ENCODE peak calls at places on chromosomes 13 and 19, in four cellular contexts. W, R, Q and B are unnamed samples.

GRCh38 chr13:106867249-106867648 is 299.3 kb upstream of the ARGLU1 start:
- DNase-seq in W (no peak), R (no peak), Q (no peak), B (no peak)

GRCh38 chr19:46494936-46495788 is 505 bp downstream of the PNMA8B start:
- DNase-seq in W (no peak), R (no peak), Q (no peak), B (no peak)

GRCh38 chr19:45038931-45039893 is at the start of gene CLASRP:
- DNase-seq in W (peak; percentile 93), R (peak; percentile 89), Q (peak; percentile 71), B (peak; percentile 92)

GRCh38 chr13:101942535-101943157 is 459.2 kb downstream of the FGF14 start:
- DNase-seq in W (no peak), R (no peak), Q (no peak), B (no peak)

GRCh38 chr13:95288899-95289500 is 12.3 kb downstream of the ABCC4 start:
- DNase-seq in W (no peak), R (no peak), Q (no peak), B (no peak)

GRCh38 chr19:1261863-1262686 is 7.1 kb upstream of the CIRBP start:
- DNase-seq in W (no peak), R (no peak), Q (peak; percentile 48), B (peak; percentile 80)

GRCh38 chr19:10417598-10418280 is 2.6 kb upstream of the PDE4A start:
- DNase-seq in W (no peak), R (peak; percentile 63), Q (no peak), B (no peak)

GRCh38 chr19:48342841-48343540 is 17.6 kb downstream of the EMP3 start:
- DNase-seq in W (peak; percentile 11), R (no peak), Q (no peak), B (peak; percentile 57)

GRCh38 chr19:44891016-44891882 is at the start of gene TOMM40:
- DNase-seq in W (no peak), R (peak; percentile 65), Q (peak; percentile 99), B (peak; percentile 100)

GRCh38 chr13:87671824-87672603 is 843 bp downstream of the SLITRK5 start:
- DNase-seq in W (no peak), R (peak; percentile 65), Q (no peak), B (no peak)

GRCh38 chr13:89783221-89783755 is 1564.2 kb upstream of the MIR17HG start:
- DNase-seq in W (no peak), R (no peak), Q (no peak), B (no peak)

GRCh38 chr13:52127783-52128702 is 830 bp downstream of the NEK5 start:
- DNase-seq in W (peak; percentile 66), R (peak; percentile 62), Q (peak; percentile 68), B (peak; percentile 61)

GRCh38 chr19:2469102-2469914 is 6.6 kb upstream of the GADD45B start:
- DNase-seq in W (peak; percentile 59), R (no peak), Q (no peak), B (no peak)

GRCh38 chr19:50384685-50385535 is 763 bp downstream of the POLD1 start:
- DNase-seq in W (peak; percentile 31), R (no peak), Q (no peak), B (no peak)

GRCh38 chr13:114010401-114011101 is 36.7 kb upstream of the C13orf46 start:
- DNase-seq in W (no peak), R (peak; percentile 20), Q (no peak), B (no peak)

GRCh38 chr19:23823952-23824389 is 65.3 kb upstream of the ZNF681 start:
- DNase-seq in W (no peak), R (peak; percentile 50), Q (peak; percentile 9), B (peak; percentile 30)

GRCh38 chr19:2719232-2719735 is 1.9 kb downstream of the DIRAS1 start:
- DNase-seq in W (peak; percentile 38), R (no peak), Q (no peak), B (no peak)

GRCh38 chr13:64925727-64926126 is 2304.4 kb downstream of the PCDH9 start:
- DNase-seq in W (no peak), R (no peak), Q (no peak), B (no peak)

GRCh38 chr19:32104465-32105235 is 240.8 kb upstream of the ZNF507 start:
- DNase-seq in W (no peak), R (no peak), Q (no peak), B (peak; percentile 24)

GRCh38 chr19:38974599-38975213 is 836 bp downstream of the FBXO17 start:
- DNase-seq in W (no peak), R (no peak), Q (no peak), B (peak; percentile 60)

GRCh38 chr19:38975861-38976271 is 324 bp upstream of the FBXO17 start:
- DNase-seq in W (peak; percentile 89), R (peak; percentile 29), Q (peak; percentile 60), B (peak; percentile 92)

GRCh38 chr19:38977445-38978314 is 2.1 kb upstream of the FBXO17 start:
- DNase-seq in W (no peak), R (no peak), Q (no peak), B (peak; percentile 33)

GRCh38 chr19:38978315-38978689 is 2.8 kb upstream of the FBXO17 start:
- DNase-seq in W (no peak), R (no peak), Q (no peak), B (no peak)

DNA sequence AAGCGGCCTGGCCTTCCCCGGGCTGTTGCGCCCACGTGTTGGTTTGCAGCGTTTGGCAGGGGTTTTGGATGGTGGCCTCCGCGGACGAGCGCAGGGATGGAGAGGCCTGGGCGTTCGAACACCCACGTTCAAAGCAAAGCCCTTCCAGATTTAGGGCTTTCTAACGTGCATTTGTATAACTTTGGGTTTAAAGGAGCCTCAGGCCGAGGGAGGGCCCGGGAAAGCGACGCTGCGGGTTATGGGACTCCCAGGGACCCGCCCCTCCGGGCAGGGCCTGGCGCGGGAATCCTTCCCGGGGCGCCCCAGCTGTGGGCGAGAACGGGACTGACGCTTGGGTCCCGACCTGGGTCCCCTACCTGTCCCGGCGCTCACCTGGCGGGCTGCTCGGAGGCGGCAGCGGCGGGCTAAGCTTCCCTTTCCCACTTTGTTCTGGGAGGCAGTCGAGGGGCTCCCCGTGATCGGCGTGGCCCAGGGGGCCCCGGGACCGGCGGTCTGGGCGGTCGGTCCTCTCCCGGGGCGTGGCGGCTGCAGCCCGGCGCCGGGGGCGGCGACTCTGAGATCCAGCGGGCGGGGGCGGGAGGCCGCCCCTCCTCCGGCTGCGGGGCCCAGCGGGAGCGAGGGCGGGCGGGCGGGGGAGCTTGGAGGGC is at the start of gene FBXO17:
- DNase-seq in W (peak; percentile 81), R (peak; percentile 58), Q (peak; percentile 47), B (peak; percentile 87)
- TF ChIP-seq NR3C1 in W (peak; percentile 48), R (no peak), Q (no peak), B (no peak)

DNA sequence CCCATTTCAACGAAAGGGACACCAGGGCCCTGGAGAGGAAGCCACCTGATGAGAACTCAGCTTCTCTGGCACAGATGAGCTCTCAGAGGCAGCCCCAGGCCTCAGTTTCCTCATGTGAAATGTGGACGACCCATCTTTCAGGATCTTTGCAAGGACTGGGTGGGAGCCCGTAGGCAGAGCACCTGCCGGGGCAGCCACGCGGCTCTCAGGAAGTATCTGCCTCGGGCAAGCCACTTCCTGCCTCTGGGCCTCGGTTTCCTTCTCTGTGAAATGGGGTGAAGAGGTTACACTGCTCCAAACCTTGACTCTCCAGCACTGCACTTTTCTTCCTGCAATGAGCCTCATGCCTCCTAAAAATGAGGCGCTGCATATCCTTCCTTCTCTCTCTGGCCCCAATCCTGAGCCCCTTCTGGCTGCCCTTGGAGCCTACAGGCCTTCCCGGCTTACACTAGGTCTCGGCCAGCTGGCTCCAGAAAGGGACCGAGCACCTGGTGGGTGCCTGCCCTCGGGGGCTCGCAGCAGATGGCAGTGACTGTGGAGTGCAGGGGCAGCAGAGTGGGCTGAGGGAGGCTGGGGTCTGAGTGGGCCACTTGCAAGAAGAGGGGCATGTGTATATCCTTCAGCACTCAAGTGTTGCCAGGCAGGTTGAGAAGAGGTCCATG is 3.5 kb downstream of the SSBP4 start:
- DNase-seq in W (no peak), R (no peak), Q (no peak), B (no peak)
- TF ChIP-seq NR3C1 in W (no peak), R (no peak), Q (no peak), B (no peak)

DNA sequence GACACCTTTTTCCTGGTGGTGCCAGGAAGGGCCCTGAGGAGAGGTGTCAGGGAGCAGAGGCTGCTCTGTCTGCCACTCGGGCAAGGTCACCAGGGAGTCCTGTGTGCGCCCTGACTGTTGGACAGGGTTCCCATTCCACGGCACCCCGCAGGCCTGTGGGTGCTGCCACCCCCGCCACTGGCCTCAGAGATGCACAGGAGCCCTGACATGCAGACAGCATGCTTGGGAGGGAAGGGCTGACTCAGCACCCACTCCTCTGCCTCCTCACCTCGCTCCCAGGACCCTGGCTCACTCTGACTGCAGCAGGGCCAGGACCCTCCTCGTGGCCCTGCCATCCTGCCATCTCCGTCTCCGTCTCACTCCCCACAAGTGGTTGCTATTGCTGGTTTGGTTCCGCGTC is 25.3 kb downstream of the MAU2 start:
- DNase-seq in W (no peak), R (no peak), Q (no peak), B (no peak)
- TF ChIP-seq NR3C1 in W (no peak), R (no peak), Q (no peak), B (no peak)

GRCh38 chr13:99150575-99151370 is 49.9 kb upstream of the UBAC2 start:
- DNase-seq in W (no peak), R (no peak), Q (no peak), B (peak; percentile 20)

GRCh38 chr13:99155821-99156220 is 44.8 kb upstream of the UBAC2 start:
- DNase-seq in W (no peak), R (no peak), Q (no peak), B (no peak)

GRCh38 chr13:99154064-99154463 is 46.6 kb upstream of the UBAC2 start:
- DNase-seq in W (no peak), R (no peak), Q (no peak), B (no peak)

GRCh38 chr13:99151516-99151915 is 49.1 kb upstream of the UBAC2 start:
- DNase-seq in W (peak; percentile 48), R (no peak), Q (no peak), B (peak; percentile 70)

GRCh38 chr13:99153219-99153618 is 47.4 kb upstream of the UBAC2 start:
- DNase-seq in W (no peak), R (no peak), Q (no peak), B (no peak)
- TF ChIP-seq NR3C1 in W (no peak), R (no peak), Q (no peak), B (no peak)